ENCODE peak calls at places on chromosomes 2 and 18, in four cellular contexts. N, B, O and E are unnamed samples.

GRCh38 chr2:173984866-173985588 is 19.9 kb upstream of the SP3 start:
- DNase-seq in N (no peak), B (no peak), O (no peak), E (no peak)

GRCh38 chr2:36530178-36530982 is 67.6 kb downstream of the FEZ2 start:
- DNase-seq in N (peak; percentile 88), B (peak; percentile 84), O (no peak), E (no peak)

GRCh38 chr2:219748673-219749570 is 121.5 kb downstream of the SLC4A3 start:
- DNase-seq in N (no peak), B (no peak), O (no peak), E (no peak)

GRCh38 chr18:9429662-9429993 is 45.7 kb upstream of the RALBP1 start:
- DNase-seq in N (peak; percentile 46), B (peak; percentile 65), O (no peak), E (no peak)

GRCh38 chr2:66582364-66582974 is 147.5 kb downstream of the MEIS1 start:
- DNase-seq in N (peak; percentile 44), B (no peak), O (no peak), E (no peak)

GRCh38 chr2:58042486-58042970 is 4.1 kb upstream of the VRK2 start:
- DNase-seq in N (peak; percentile 89), B (peak; percentile 75), O (no peak), E (no peak)

GRCh38 chr18:23573020-23573419 is 13.3 kb downstream of the NPC1 start:
- DNase-seq in N (no peak), B (no peak), O (no peak), E (no peak)

GRCh38 chr2:232795920-232796319 is 19.6 kb upstream of the KCNJ13 start:
- DNase-seq in N (peak; percentile 15), B (peak; percentile 35), O (no peak), E (no peak)

GRCh38 chr2:235642446-235643107 is 148.7 kb downstream of the AGAP1 start:
- DNase-seq in N (peak; percentile 82), B (peak; percentile 72), O (peak; percentile 80), E (no peak)

GRCh38 chr2:33395660-33396249 is 80.7 kb upstream of the RASGRP3 start:
- DNase-seq in N (peak; percentile 59), B (peak; percentile 64), O (peak; percentile 71), E (no peak)

GRCh38 chr2:201114846-201115245 is 1.1 kb upstream of the CFLAR start:
- DNase-seq in N (no peak), B (peak; percentile 34), O (no peak), E (no peak)

GRCh38 chr2:118851650-118852049 is 4.2 kb upstream of the EN1 start:
- DNase-seq in N (no peak), B (no peak), O (no peak), E (no peak)

GRCh38 chr2:118850901-118851268 is 3.4 kb upstream of the EN1 start:
- DNase-seq in N (no peak), B (no peak), O (no peak), E (no peak)

GRCh38 chr2:118853647-118854367 is 6.4 kb upstream of the EN1 start:
- DNase-seq in N (no peak), B (no peak), O (no peak), E (no peak)

GRCh38 chr2:118853129-118853640 is 5.7 kb upstream of the EN1 start:
- DNase-seq in N (no peak), B (no peak), O (no peak), E (no peak)

DNA sequence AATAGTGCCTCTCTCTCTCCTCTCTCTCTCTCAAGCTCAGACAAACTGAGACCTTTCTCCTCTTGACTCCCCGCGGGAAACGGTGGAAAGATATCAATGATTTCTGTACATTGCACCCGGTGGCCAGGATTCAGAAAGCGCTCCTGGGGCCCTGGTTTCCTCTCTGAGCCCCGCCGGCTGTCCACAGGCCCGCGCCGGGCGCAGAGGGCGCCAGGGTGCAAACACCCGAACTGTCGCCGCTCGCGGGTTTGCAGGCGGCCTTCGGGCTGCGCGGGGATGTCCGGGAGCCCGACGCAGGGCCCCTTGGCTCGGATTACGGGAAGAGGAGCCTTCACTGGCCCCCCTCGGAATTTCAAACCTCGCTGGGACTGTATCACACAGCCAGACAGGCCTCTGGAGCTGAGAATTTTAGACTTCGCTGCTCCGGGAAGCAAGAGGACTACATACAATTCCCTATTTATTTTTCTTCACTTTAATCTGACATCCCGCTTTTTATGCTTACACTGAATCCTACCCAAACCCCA is 5.2 kb upstream of the EN1 start:
- DNase-seq in N (no peak), B (no peak), O (no peak), E (no peak)
- H3K27me3 ChIP-seq in N (peaks cover 94% of the 10 kb centered on the region), B (peaks cover 16% of the 10 kb centered on the region), O (peaks cover 100% of the 10 kb centered on the region), E (peaks cover 100% of the 10 kb centered on the region)

GRCh38 chr2:41621578-41621977 is 426.2 kb upstream of the PKDCC start:
- DNase-seq in N (no peak), B (no peak), O (no peak), E (no peak)
- H3K27me3 ChIP-seq in N (no peaks in the 10 kb centered on the region), B (no peaks in the 10 kb centered on the region), O (no peaks in the 10 kb centered on the region), E (peaks cover 32% of the 10 kb centered on the region)

GRCh38 chr2:112153179-112153490 is 14.9 kb downstream of the FBLN7 start:
- DNase-seq in N (no peak), B (no peak), O (no peak), E (no peak)

GRCh38 chr2:112151275-112151674 is 13.1 kb downstream of the FBLN7 start:
- DNase-seq in N (no peak), B (no peak), O (no peak), E (no peak)

GRCh38 chr2:112152476-112153178 is 14.4 kb downstream of the FBLN7 start:
- DNase-seq in N (no peak), B (no peak), O (no peak), E (no peak)

GRCh38 chr2:112150851-112151250 is 12.7 kb downstream of the FBLN7 start:
- DNase-seq in N (no peak), B (no peak), O (no peak), E (no peak)

DNA sequence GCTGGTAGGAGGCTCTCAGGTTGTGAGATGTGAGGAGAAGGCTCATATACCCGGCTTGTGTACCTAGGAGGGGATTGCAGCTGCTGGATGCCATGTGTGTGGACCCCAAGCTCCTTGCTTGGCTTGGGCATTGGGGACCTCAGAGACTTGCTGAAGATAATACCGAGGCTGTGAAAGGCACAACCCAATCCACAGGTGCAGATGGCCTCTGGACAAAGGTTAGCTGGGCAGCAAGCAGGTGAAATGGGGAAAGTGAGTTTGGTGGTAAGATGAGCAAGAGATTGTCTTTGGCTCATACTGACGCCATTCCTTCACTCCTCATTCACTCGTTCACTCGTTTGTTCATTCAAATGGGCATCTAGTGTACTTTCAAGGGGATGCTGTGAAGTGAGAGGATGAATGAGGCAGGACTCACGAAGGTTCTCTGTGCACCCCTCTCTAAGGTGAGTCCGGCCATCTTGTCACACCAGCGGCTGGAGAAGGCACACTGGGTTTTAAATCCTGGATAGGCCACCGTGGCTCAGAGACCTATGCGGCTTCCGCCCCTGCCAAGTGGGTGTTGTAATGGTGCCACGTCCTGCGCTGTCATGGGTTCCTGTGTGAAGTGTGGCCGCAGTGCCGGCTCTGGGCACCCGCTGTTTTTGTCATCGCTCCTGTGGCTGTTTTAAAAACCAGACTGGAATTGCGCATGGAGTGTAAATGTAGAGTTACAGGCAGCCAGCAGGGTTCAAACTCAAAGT is 13.7 kb downstream of the FBLN7 start:
- DNase-seq in N (no peak), B (no peak), O (no peak), E (no peak)
- H3K27me3 ChIP-seq in N (no peaks in the 10 kb centered on the region), B (no peaks in the 10 kb centered on the region), O (no peaks in the 10 kb centered on the region), E (no peaks in the 10 kb centered on the region)

GRCh38 chr2:149001496-149001895 is 37.0 kb upstream of the LYPD6B start:
- DNase-seq in N (no peak), B (peak; percentile 21), O (no peak), E (no peak)
- H3K27me3 ChIP-seq in N (peaks cover 12% of the 10 kb centered on the region), B (no peaks in the 10 kb centered on the region), O (peaks cover 51% of the 10 kb centered on the region), E (no peaks in the 10 kb centered on the region)

GRCh38 chr2:86807121-86807461 is 16.4 kb upstream of the CD8A start:
- DNase-seq in N (no peak), B (no peak), O (no peak), E (no peak)

GRCh38 chr2:86806059-86806857 is 15.5 kb upstream of the CD8A start:
- DNase-seq in N (no peak), B (no peak), O (no peak), E (no peak)

GRCh38 chr2:86807462-86808275 is 17.0 kb upstream of the CD8A start:
- DNase-seq in N (no peak), B (peak; percentile 33), O (peak; percentile 72), E (no peak)

GRCh38 chr2:86808315-86809161 is 17.8 kb upstream of the CD8A start:
- DNase-seq in N (peak; percentile 57), B (peak; percentile 80), O (peak; percentile 92), E (no peak)

GRCh38 chr2:86809481-86810121 is 18.9 kb upstream of the CD8A start:
- DNase-seq in N (no peak), B (no peak), O (no peak), E (no peak)
- H3K27me3 ChIP-seq in N (peaks cover 50% of the 10 kb centered on the region), B (peaks cover 42% of the 10 kb centered on the region), O (peaks cover 2% of the 10 kb centered on the region), E (no peaks in the 10 kb centered on the region)

GRCh38 chr2:9412756-9413155 is 10.6 kb downstream of the ITGB1BP1 start:
- DNase-seq in N (no peak), B (no peak), O (no peak), E (no peak)
- H3K27me3 ChIP-seq in N (no peaks in the 10 kb centered on the region), B (no peaks in the 10 kb centered on the region), O (no peaks in the 10 kb centered on the region), E (no peaks in the 10 kb centered on the region)

DNA sequence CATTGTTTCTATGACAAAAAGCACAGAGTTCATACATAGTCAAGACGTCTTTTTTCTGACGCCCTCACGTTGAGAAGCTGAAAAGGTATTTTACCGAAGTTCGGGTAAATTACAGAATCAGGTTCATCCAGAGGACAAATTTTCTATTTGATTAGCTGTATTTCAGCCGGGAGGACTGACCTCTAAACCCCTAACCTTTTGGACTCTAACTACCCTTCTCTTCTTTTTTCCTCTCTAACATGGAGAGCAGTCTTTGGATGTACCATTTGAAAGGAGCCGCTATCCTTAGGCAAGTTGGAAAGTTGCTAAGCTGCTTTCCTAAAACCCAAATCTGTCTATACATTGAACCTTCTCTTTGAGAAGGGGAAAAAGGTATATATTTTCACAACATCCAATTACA is 2.3 kb upstream of the HOXD3 start:
- DNase-seq in N (no peak), B (no peak), O (no peak), E (no peak)
- H3K27me3 ChIP-seq in N (peaks cover 91% of the 10 kb centered on the region), B (no peaks in the 10 kb centered on the region), O (peaks cover 92% of the 10 kb centered on the region), E (peaks cover 16% of the 10 kb centered on the region)

DNA sequence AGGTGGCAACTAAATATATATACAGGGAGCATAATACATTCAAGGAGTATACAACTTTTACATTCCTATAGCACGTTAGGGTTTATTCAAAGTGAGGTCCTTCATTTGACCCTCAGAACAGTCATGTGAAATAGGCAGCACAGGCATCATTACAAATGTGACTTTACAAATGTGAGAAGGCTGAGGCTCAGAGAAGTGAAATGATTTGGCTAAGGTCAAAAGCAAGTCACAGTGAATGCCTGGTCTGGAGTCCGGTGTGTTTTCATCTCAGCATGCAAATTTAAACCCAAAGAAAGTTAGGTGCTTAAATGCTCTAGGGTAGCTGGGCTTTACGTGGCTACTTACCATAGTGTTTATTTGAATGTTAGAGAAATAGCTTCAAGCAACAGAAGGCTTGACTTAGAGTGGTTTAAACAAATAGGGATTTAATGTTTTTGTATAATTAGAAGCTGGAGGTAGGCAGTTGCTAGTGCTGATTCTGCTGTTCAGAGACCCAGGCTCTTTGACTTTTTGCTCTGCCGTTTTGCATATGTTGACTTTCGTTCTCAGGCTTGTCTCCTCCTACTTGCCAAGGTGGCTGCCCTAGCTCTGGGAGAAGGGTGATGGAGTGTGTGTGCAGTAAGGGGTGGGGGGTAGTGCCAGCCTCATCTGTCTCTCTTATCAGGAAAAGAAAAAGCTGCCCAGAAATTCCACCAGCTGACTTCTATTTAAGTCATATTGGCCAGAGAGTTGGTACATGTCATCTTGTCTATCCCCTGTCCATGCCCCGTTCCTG is 89.2 kb downstream of the PLCL1 start:
- DNase-seq in N (no peak), B (no peak), O (no peak), E (no peak)
- H3K27me3 ChIP-seq in N (no peaks in the 10 kb centered on the region), B (no peaks in the 10 kb centered on the region), O (no peaks in the 10 kb centered on the region), E (no peaks in the 10 kb centered on the region)